ENCODE peak calls at places on chromosomes 11 and 22, in four cellular contexts. N is AG04450, E is neural progenitor cell, L is A549. A is an unnamed sample. For H3K9me3, the result is how much of the 10 kb centered on the place peaks cover.

GRCh38 chr22:24510694-24511625 is 15.8 kb downstream of the UPB1 start:
- DNase-seq in E (no peak), N (no peak), L (no peak), A (no peak)

GRCh38 chr22:44325718-44326548 is 13.2 kb upstream of the SHISAL1 start:
- DNase-seq in N (no peak), E (peak), L (no peak), A (no peak)

GRCh38 chr22:50733521-50734342 is 4.3 kb upstream of the ACR start:
- DNase-seq in L (no peak), E (peak), N (peak), A (no peak)

GRCh38 chr11:66338276-66339162 is 2.3 kb upstream of the RIN1 start:
- DNase-seq in E (no peak), L (no peak), N (no peak), A (no peak)

GRCh38 chr11:5808500-5809121 is at the start of gene OR52N2:
- DNase-seq in N (peak), E (peak), L (peak), A (peak)

GRCh38 chr11:3126207-3126865 is 38.8 kb downstream of the OSBPL5 start:
- DNase-seq in L (no peak), N (no peak), E (no peak), A (no peak)

GRCh38 chr11:132251095-132251494 is 880.7 kb downstream of the NTM start:
- DNase-seq in E (no peak), N (no peak), L (no peak), A (no peak)

GRCh38 chr22:42432020-42432596 is at the start of gene NFAM1:
- DNase-seq in L (no peak), N (no peak), E (peak), A (no peak)

GRCh38 chr22:45885171-45885840 is 91.7 kb downstream of the WNT7B start:
- DNase-seq in E (no peak), L (no peak), N (no peak), A (no peak)

GRCh38 chr11:15780837-15781236 is 575.5 kb downstream of the SOX6 start:
- DNase-seq in E (no peak), L (no peak), N (no peak), A (no peak)

GRCh38 chr11:43690929-43691328 is 10.4 kb downstream of the HSD17B12 start:
- DNase-seq in N (no peak), L (no peak), E (no peak), A (no peak)

GRCh38 chr11:70494559-70495350 is 96.4 kb downstream of the CTTN start:
- DNase-seq in E (no peak), L (no peak), N (no peak), A (no peak)

GRCh38 chr22:44973829-44974228 is 36.0 kb downstream of the PHF21B start:
- DNase-seq in N (no peak), E (no peak), L (no peak), A (no peak)

GRCh38 chr22:37197451-37198289 is 9.6 kb upstream of the C1QTNF6 start:
- DNase-seq in L (peak), N (no peak), E (no peak), A (no peak)

GRCh38 chr11:129503646-129504045 is 128.0 kb downstream of the BARX2 start:
- DNase-seq in E (no peak), L (no peak), N (no peak), A (no peak)

GRCh38 chr22:37589607-37590006 is 9.7 kb upstream of the LGALS2 start:
- DNase-seq in L (no peak), N (no peak), E (no peak), A (no peak)

GRCh38 chr11:36177837-36178236 is 111.4 kb downstream of the COMMD9 start:
- DNase-seq in E (no peak), L (no peak), N (no peak), A (no peak)

GRCh38 chr11:61917357-61918109 is at the start of gene RAB3IL1:
- DNase-seq in E (peak), L (peak), N (no peak), A (no peak)

GRCh38 chr11:19603771-19604170 is 108.9 kb upstream of the NAV2 start:
- DNase-seq in E (no peak), L (no peak), N (no peak), A (no peak)

GRCh38 chr11:65186701-65187100 is 5.0 kb downstream of the CAPN1 start:
- DNase-seq in E (no peak), L (no peak), N (no peak), A (no peak)

GRCh38 chr22:44464000-44464399 is 34.0 kb downstream of the RTL6 start:
- DNase-seq in N (no peak), L (no peak), E (no peak), A (no peak)

GRCh38 chr22:16699336-16699735 is 106.7 kb upstream of the CCT8L2 start:
- DNase-seq in N (no peak), L (no peak), E (no peak), A (no peak)

GRCh38 chr22:46062971-46063631 is 86.1 kb upstream of the WNT7B start:
- DNase-seq in E (no peak), N (no peak), L (no peak), A (no peak)

GRCh38 chr11:117225553-117226170 is 6.2 kb downstream of the PCSK7 start:
- DNase-seq in N (no peak), E (no peak), L (no peak), A (no peak)

GRCh38 chr11:2531277-2531986 is 86.6 kb downstream of the KCNQ1 start:
- DNase-seq in N (peak), L (peak), E (peak), A (peak)

GRCh38 chr22:32830473-32830872 is 29.0 kb downstream of the TIMP3 start:
- DNase-seq in N (no peak), L (no peak), E (peak), A (no peak)

GRCh38 chr11:127789887-127790286 is 789.3 kb upstream of the KIRREL3 start:
- DNase-seq in N (no peak), E (peak), L (peak), A (no peak)

GRCh38 chr11:61627831-61628753 is 47.2 kb upstream of the SYT7 start:
- DNase-seq in L (peak), N (peak), E (peak), A (no peak)

GRCh38 chr11:15192007-15192556 is 77.4 kb downstream of the INSC start:
- DNase-seq in E (no peak), N (no peak), L (no peak), A (no peak)

GRCh38 chr11:15276616-15277015 is 161.9 kb downstream of the INSC start:
- DNase-seq in N (no peak), E (peak), L (no peak), A (no peak)

GRCh38 chr11:76668362-76669155 is 2.0 kb downstream of the LRRC32 start:
- DNase-seq in E (no peak), L (no peak), N (no peak), A (no peak)

GRCh38 chr11:115408036-115408911 is 95.9 kb downstream of the CADM1 start:
- DNase-seq in N (no peak), E (no peak), L (no peak), A (no peak)

GRCh38 chr11:5129457-5129877 is 8.7 kb downstream of the OR52A5 start:
- DNase-seq in L (no peak), E (no peak), N (no peak), A (no peak)

GRCh38 chr11:89433278-89433677 is 57.9 kb downstream of the NOX4 start:
- DNase-seq in L (no peak), E (no peak), N (no peak), A (no peak)

GRCh38 chr22:50497093-50497492 is 10.4 kb downstream of the LMF2 start:
- DNase-seq in E (no peak), L (no peak), N (no peak), A (no peak)

GRCh38 chr11:42145311-42145710 is 685.9 kb upstream of the LRRC4C start:
- DNase-seq in E (no peak), L (no peak), N (no peak), A (no peak)
- H3K9me3 ChIP-seq in E (under half), L (under half), N (under half), A (under half)

GRCh38 chr22:47288640-47289039 is 526.2 kb downstream of the TBC1D22A start:
- DNase-seq in N (no peak), L (no peak), E (no peak), A (no peak)

GRCh38 chr22:47285981-47286380 is 523.5 kb downstream of the TBC1D22A start:
- DNase-seq in E (no peak), N (no peak), L (no peak), A (no peak)

GRCh38 chr22:47289316-47289985 is 527.0 kb downstream of the TBC1D22A start:
- DNase-seq in E (no peak), L (no peak), N (no peak), A (no peak)

GRCh38 chr22:47286590-47286989 is 524.1 kb downstream of the TBC1D22A start:
- DNase-seq in L (no peak), E (no peak), N (no peak), A (no peak)

GRCh38 chr22:47287516-47287915 is 525.1 kb downstream of the TBC1D22A start:
- DNase-seq in L (no peak), N (no peak), E (no peak), A (no peak)
- H3K9me3 ChIP-seq in L (under half), N (under half), E (under half), A (under half)

GRCh38 chr22:48803171-48803992 is 1024.3 kb downstream of the BRD1 start:
- DNase-seq in L (no peak), E (no peak), N (no peak), A (no peak)
- H3K9me3 ChIP-seq in L (under half), E (under half), N (half or more), A (under half)

GRCh38 chr22:49324527-49325491 is 502.9 kb downstream of the BRD1 start:
- DNase-seq in E (no peak), N (no peak), L (no peak), A (no peak)
- H3K9me3 ChIP-seq in E (under half), N (half or more), L (under half), A (under half)

GRCh38 chr11:60589611-60590010 is 74.4 kb downstream of the MS4A13 start:
- DNase-seq in E (no peak), N (no peak), L (no peak), A (no peak)

DNA sequence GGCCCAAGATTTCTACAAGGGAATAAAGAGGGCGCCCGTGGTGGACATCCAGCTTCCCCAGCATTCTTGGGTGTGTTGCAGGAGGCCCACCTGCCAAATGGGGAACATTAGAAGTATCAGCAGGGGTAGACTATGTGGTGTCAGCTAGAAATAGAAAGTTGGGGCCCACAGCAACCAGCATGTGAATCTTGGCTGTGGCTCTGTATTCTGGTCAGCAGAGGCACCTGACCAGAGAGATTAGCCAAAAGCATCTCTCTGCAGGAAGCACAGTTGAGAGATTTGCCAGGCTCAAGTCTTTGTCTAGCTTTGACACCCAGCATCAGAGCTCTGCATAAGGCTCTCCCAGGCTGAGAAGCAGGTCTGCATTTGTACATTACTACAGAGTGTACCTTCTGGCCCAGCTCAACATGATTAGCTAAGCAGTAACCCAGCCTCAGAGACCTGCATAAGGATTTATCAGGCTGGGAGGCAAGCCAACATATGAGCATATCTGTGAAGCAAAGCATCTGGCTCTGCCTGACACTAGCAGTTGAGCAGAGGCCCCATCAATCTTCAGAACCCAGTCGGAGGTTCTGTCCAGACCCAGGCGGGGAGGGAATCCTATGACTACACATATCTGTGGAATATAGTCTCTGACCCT is 79.9 kb downstream of the MS4A13 start:
- DNase-seq in E (peak), L (no peak), N (no peak), A (no peak)
- H3K9me3 ChIP-seq in E (under half), L (under half), N (under half), A (under half)

GRCh38 chr11:100176456-100176855 is 510.6 kb upstream of the ARHGAP42 start:
- DNase-seq in L (no peak), E (no peak), N (no peak), A (no peak)
- H3K9me3 ChIP-seq in L (under half), E (under half), N (under half), A (under half)

DNA sequence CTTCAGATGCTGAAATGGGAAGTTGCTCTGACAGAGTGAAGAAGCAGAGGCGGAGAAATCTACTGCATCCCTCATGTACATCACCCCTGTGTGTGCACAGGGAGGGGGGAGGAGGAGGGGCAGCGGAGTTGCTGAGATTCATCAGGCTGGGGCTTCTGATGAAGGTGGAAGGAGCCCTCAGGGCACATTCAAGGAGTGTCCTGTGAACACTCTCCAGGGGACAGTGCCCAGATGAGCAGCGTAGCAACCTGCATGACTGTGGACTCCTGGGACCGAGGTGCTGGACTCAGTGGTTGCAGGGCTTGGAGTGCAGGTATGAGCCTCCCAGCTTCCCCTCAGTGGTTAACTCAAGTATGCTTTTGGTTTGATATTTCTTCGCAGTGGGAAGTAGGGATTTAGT is 257.8 kb upstream of the B3GAT1 start:
- DNase-seq in L (no peak), N (no peak), E (no peak), A (no peak)
- H3K9me3 ChIP-seq in L (under half), N (half or more), E (under half), A (under half)

A was measured in effector memory CD4-positive, alpha-beta T cell.